ENCODE peak calls at places on chromosome 6, in six cellular contexts. E, T, C, N, P and G are unnamed samples.
A peak's percentile ranks its signal among the peaks of the same experiment; 100 is the strongest.

GRCh38 chr6:157223021-157223430 is 100.3 kb downstream of the TMEM242 start:
- DNase-seq in E (no peak), T (no peak), C (no peak), N (peak; percentile 15), P (no peak), G (peak; percentile 44)

GRCh38 chr6:14567031-14567430 is 449.5 kb downstream of the CD83 start:
- DNase-seq in E (no peak), T (no peak), C (no peak), N (peak; percentile 30), P (no peak), G (no peak)

GRCh38 chr6:10510592-10511367 is 10.4 kb upstream of the GCNT2 start:
- DNase-seq in E (peak; percentile 86), T (peak; percentile 38), C (peak; percentile 65), N (peak; percentile 77), P (peak; percentile 71), G (peak; percentile 35)

GRCh38 chr6:42402184-42402583 is 49.5 kb downstream of the TRERF1 start:
- DNase-seq in E (no peak), T (peak; percentile 58), C (no peak), N (peak; percentile 46), P (peak; percentile 30), G (peak; percentile 62)

GRCh38 chr6:89297695-89298351 is 17.3 kb downstream of the GABRR2 start:
- DNase-seq in E (peak; percentile 47), T (peak; percentile 94), C (peak; percentile 94), N (peak; percentile 94), P (no peak), G (peak; percentile 89)

GRCh38 chr6:15897063-15897934 is 231.6 kb upstream of the MYLIP start:
- DNase-seq in E (no peak), T (no peak), C (no peak), N (no peak), P (no peak), G (peak; percentile 63)

GRCh38 chr6:113631616-113632015 is 225.5 kb upstream of the MARCKS start:
- DNase-seq in E (no peak), T (no peak), C (peak; percentile 34), N (no peak), P (no peak), G (peak; percentile 24)

GRCh38 chr6:54018722-54019121 is 92.5 kb upstream of the MLIP start:
- DNase-seq in E (no peak), T (no peak), C (no peak), N (no peak), P (no peak), G (no peak)

GRCh38 chr6:148166339-148166949 is 176.2 kb upstream of the SASH1 start:
- DNase-seq in E (peak; percentile 61), T (peak; percentile 51), C (peak; percentile 18), N (peak; percentile 70), P (peak; percentile 29), G (peak; percentile 69)

GRCh38 chr6:22804620-22805271 is 235.4 kb downstream of the HDGFL1 start:
- DNase-seq in E (no peak), T (no peak), C (no peak), N (no peak), P (no peak), G (no peak)
- TF ChIP-seq EZH2phosphoT487 in E (no peak), T (no peak), C (no peak), N (no peak), P (no peak), G (no peak)

GRCh38 chr6:141510803-141511202 is 621.9 kb upstream of the GJE1 start:
- DNase-seq in E (no peak), T (no peak), C (no peak), N (no peak), P (no peak), G (no peak)

DNA sequence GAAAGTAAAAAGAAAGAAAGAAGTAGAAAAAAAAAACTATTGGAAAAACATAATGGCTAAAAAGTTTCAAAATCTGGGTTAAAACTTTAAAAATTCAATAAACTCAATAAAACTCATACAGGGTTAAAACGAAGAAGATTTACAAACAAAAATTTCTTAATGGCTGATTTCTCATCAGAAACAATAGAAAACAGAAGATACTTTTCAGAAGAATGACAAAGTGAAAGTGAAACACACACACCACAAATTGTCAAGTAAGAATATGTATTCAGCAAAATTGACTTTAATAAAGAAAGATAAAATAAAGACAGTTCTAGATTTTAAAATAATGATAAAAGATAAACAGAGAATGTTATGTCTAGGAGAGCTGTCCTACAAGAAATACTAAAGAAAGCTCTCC is 618.9 kb upstream of the GJE1 start:
- DNase-seq in E (no peak), T (no peak), C (peak; percentile 44), N (no peak), P (no peak), G (peak; percentile 26)
- H3K9ac ChIP-seq in E (no peak overlapping the region), T (no peak overlapping the region), C (no peak overlapping the region), N (no peak overlapping the region), P (peak overlapping the region; percentile 67), G (peak overlapping the region; percentile 56)

GRCh38 chr6:1610497-1611321 is 994 bp downstream of the FOXC1 start:
- DNase-seq in E (peak; percentile 33), T (no peak), C (no peak), N (peak; percentile 38), P (no peak), G (peak; percentile 71)
- TF ChIP-seq EZH2phosphoT487 in E (peak; percentile 98), T (no peak), C (no peak), N (no peak), P (no peak), G (no peak)

GRCh38 chr6:30942338-30943060 is 1.7 kb downstream of the MUCL3 start:
- DNase-seq in E (peak; percentile 97), T (peak; percentile 83), C (no peak), N (peak; percentile 96), P (peak; percentile 41), G (peak; percentile 89)
- H3K9ac ChIP-seq in E (no peak overlapping the region), T (peak overlapping the region; percentile 39), C (no peak overlapping the region), N (no peak overlapping the region), P (no peak overlapping the region), G (no peak overlapping the region)

GRCh38 chr6:46963626-46964025 is 41.9 kb upstream of the ADGRF5 start:
- DNase-seq in E (no peak), T (no peak), C (no peak), N (no peak), P (no peak), G (peak; percentile 20)
- TF ChIP-seq EZH2phosphoT487 in E (no peak), T (no peak), C (no peak), N (no peak), P (no peak), G (no peak)